ENCODE peak calls at places on chromosomes 6 and 20, in nine cellular contexts. M, J, A, Q, R, V, C, X and I are unnamed samples.
A peak's percentile ranks its signal among the peaks of the same experiment; 100 is the strongest.

GRCh38 chr20:51366155-51366886 is 176.2 kb downstream of the NFATC2 start:
- DNase-seq in M (peak; percentile 68), J (peak; percentile 86), A (peak; percentile 91), Q (peak; percentile 46), R (no peak), V (peak; percentile 98), C (peak; percentile 39), X (peak; percentile 41), I (no peak)

GRCh38 chr6:158762787-158763439 is 56.3 kb downstream of the EZR start:
- DNase-seq in M (no peak), J (no peak), A (no peak), Q (no peak), R (no peak), V (peak; percentile 33), C (no peak), X (no peak), I (no peak)

GRCh38 chr6:51323056-51323455 is 504.4 kb downstream of the TFAP2B start:
- DNase-seq in M (no peak), J (no peak), A (no peak), Q (no peak), R (no peak), V (no peak), C (no peak), X (no peak), I (no peak)

GRCh38 chr20:64035933-64036345 is at the start of gene C20orf204:
- DNase-seq in M (no peak), J (no peak), A (no peak), Q (no peak), R (no peak), V (no peak), C (no peak), X (no peak), I (no peak)

GRCh38 chr6:130362128-130362527 is 3.7 kb upstream of the TMEM200A start:
- DNase-seq in M (no peak), J (no peak), A (no peak), Q (no peak), R (no peak), V (peak; percentile 16), C (no peak), X (no peak), I (no peak)

GRCh38 chr6:103797738-103798137 is 1062.0 kb downstream of the HACE1 start:
- DNase-seq in M (no peak), J (no peak), A (no peak), Q (no peak), R (no peak), V (no peak), C (no peak), X (no peak), I (no peak)

GRCh38 chr6:43171284-43172126 is 436 bp downstream of the SRF start:
- DNase-seq in M (no peak), J (peak; percentile 75), A (no peak), Q (no peak), R (peak; percentile 18), V (no peak), C (no peak), X (no peak), I (no peak)

GRCh38 chr6:140480852-140481251 is 1106.4 kb upstream of the CITED2 start:
- DNase-seq in M (no peak), J (no peak), A (no peak), Q (no peak), R (no peak), V (no peak), C (no peak), X (peak; percentile 26), I (no peak)

GRCh38 chr20:61802721-61803311 is 262.9 kb downstream of the TAF4 start:
- DNase-seq in M (no peak), J (no peak), A (no peak), Q (no peak), R (no peak), V (peak; percentile 11), C (no peak), X (no peak), I (no peak)

GRCh38 chr6:145067430-145067829 is 667.9 kb downstream of the EPM2A start:
- DNase-seq in M (no peak), J (no peak), A (no peak), Q (no peak), R (no peak), V (peak; percentile 86), C (no peak), X (no peak), I (no peak)

GRCh38 chr6:50062051-50062450 is 12.3 kb upstream of the DEFB112 start:
- DNase-seq in M (no peak), J (no peak), A (no peak), Q (no peak), R (no peak), V (peak; percentile 0), C (no peak), X (no peak), I (no peak)

GRCh38 chr6:98539669-98540207 is 294.6 kb upstream of the POU3F2 start:
- DNase-seq in M (no peak), J (no peak), A (no peak), Q (no peak), R (no peak), V (no peak), C (no peak), X (no peak), I (no peak)

GRCh38 chr6:152298055-152298647 is 339.0 kb downstream of the SYNE1 start:
- DNase-seq in M (no peak), J (no peak), A (no peak), Q (no peak), R (no peak), V (no peak), C (no peak), X (no peak), I (no peak)

GRCh38 chr6:152669894-152670293 is 27.8 kb upstream of the MYCT1 start:
- DNase-seq in M (no peak), J (peak; percentile 3), A (no peak), Q (no peak), R (no peak), V (peak; percentile 21), C (no peak), X (no peak), I (no peak)

GRCh38 chr6:32868257-32868788 is 14.3 kb downstream of the PSMB9 start:
- DNase-seq in M (peak; percentile 73), J (peak; percentile 20), A (peak; percentile 86), Q (peak; percentile 85), R (peak; percentile 82), V (peak; percentile 54), C (peak; percentile 86), X (peak; percentile 78), I (peak; percentile 65)

GRCh38 chr6:87979737-87980136 is 67.9 kb upstream of the SPACA1 start:
- DNase-seq in M (no peak), J (no peak), A (no peak), Q (no peak), R (no peak), V (no peak), C (no peak), X (no peak), I (no peak)

GRCh38 chr6:101226677-101227135 is 166.8 kb upstream of the GRIK2 start:
- DNase-seq in M (no peak), J (peak; percentile 2), A (no peak), Q (no peak), R (no peak), V (peak; percentile 31), C (no peak), X (no peak), I (no peak)

GRCh38 chr6:35085359-35086281 is 55.5 kb downstream of the TCP11 start:
- DNase-seq in M (no peak), J (no peak), A (no peak), Q (no peak), R (no peak), V (no peak), C (no peak), X (peak; percentile 11), I (no peak)

GRCh38 chr6:9116026-9116425 is 680.7 kb upstream of the SLC35B3 start:
- DNase-seq in M (no peak), J (no peak), A (no peak), Q (no peak), R (no peak), V (no peak), C (no peak), X (no peak), I (no peak)

GRCh38 chr6:109295766-109296156 is 86.5 kb downstream of the CD164 start:
- DNase-seq in M (no peak), J (no peak), A (no peak), Q (no peak), R (no peak), V (no peak), C (no peak), X (no peak), I (no peak)

GRCh38 chr6:82870582-82871172 is 195.0 kb downstream of the UBE3D start:
- DNase-seq in M (no peak), J (no peak), A (no peak), Q (no peak), R (no peak), V (no peak), C (no peak), X (no peak), I (no peak)

GRCh38 chr6:165616116-165616515 is 46.9 kb downstream of the PDE10A start:
- DNase-seq in M (no peak), J (no peak), A (no peak), Q (no peak), R (no peak), V (no peak), C (no peak), X (peak; percentile 36), I (no peak)

GRCh38 chr6:6557871-6558270 is 30.6 kb upstream of the LY86 start:
- DNase-seq in M (no peak), J (no peak), A (no peak), Q (no peak), R (no peak), V (peak; percentile 67), C (no peak), X (no peak), I (no peak)

GRCh38 chr20:49630396-49630951 is 62.5 kb upstream of the PTGIS start:
- DNase-seq in M (no peak), J (no peak), A (no peak), Q (no peak), R (no peak), V (no peak), C (no peak), X (no peak), I (no peak)
- H3K4me1 ChIP-seq in M (peaks cover 27% of the 10 kb centered on the region), J (peaks cover 43% of the 10 kb centered on the region), A (no peaks in the 10 kb centered on the region), Q (peaks cover 5% of the 10 kb centered on the region), R (no peaks in the 10 kb centered on the region), V (no peaks in the 10 kb centered on the region), C (peaks cover 34% of the 10 kb centered on the region), X (no peaks in the 10 kb centered on the region), I (no peaks in the 10 kb centered on the region)

GRCh38 chr20:20463933-20464374 is 96.0 kb downstream of the INSM1 start:
- DNase-seq in M (no peak), J (no peak), A (no peak), Q (no peak), R (no peak), V (no peak), C (no peak), X (no peak), I (no peak)
- H3K4me1 ChIP-seq in M (peaks cover 5% of the 10 kb centered on the region), J (no peaks in the 10 kb centered on the region), A (no peaks in the 10 kb centered on the region), Q (no peaks in the 10 kb centered on the region), R (no peaks in the 10 kb centered on the region), V (no peaks in the 10 kb centered on the region), C (no peaks in the 10 kb centered on the region), X (no peaks in the 10 kb centered on the region), I (no peaks in the 10 kb centered on the region)

GRCh38 chr6:56798163-56798562 is 155.5 kb upstream of the DST start:
- DNase-seq in M (no peak), J (no peak), A (no peak), Q (no peak), R (no peak), V (no peak), C (no peak), X (no peak), I (no peak)
- H3K4me1 ChIP-seq in M (peaks cover 62% of the 10 kb centered on the region), J (peaks cover 93% of the 10 kb centered on the region), A (peaks cover 2% of the 10 kb centered on the region), Q (peaks cover 3% of the 10 kb centered on the region), R (no peaks in the 10 kb centered on the region), V (peaks cover 22% of the 10 kb centered on the region), C (peaks cover 27% of the 10 kb centered on the region), X (peaks cover 29% of the 10 kb centered on the region), I (no peaks in the 10 kb centered on the region)

GRCh38 chr20:15854871-15855270 is 718.4 kb downstream of the KIF16B start:
- DNase-seq in M (no peak), J (no peak), A (no peak), Q (no peak), R (no peak), V (no peak), C (no peak), X (no peak), I (no peak)
- H3K4me1 ChIP-seq in M (no peaks in the 10 kb centered on the region), J (no peaks in the 10 kb centered on the region), A (no peaks in the 10 kb centered on the region), Q (no peaks in the 10 kb centered on the region), R (no peaks in the 10 kb centered on the region), V (no peaks in the 10 kb centered on the region), C (no peaks in the 10 kb centered on the region), X (no peaks in the 10 kb centered on the region), I (no peaks in the 10 kb centered on the region)